ENCODE peak calls at places on chromosomes 6 and 20, in six cellular contexts. P is stimulated activated CD4-positive, alpha-beta T cell treated with anti-CD3 and anti-CD28 coated beads, Interleukin-15, amount 100 ng/mL, for 24 hours; Q is endodermal cell; I is NCI-H2081; Y is astrocyte of the spinal cord; K is T follicular helper cell. B is an unnamed sample.

GRCh38 chr6:93341900-93342613 is 77.3 kb downstream of the EPHA7 start:
- DNase-seq in P (no peak), Q (no peak), I (peak; percentile 81), Y (no peak), K (no peak), B (no peak)

GRCh38 chr6:168052291-168052891 is 26.6 kb downstream of the FRMD1 start:
- DNase-seq in P (no peak), Q (no peak), I (no peak), Y (no peak), K (no peak), B (no peak)

GRCh38 chr20:14775778-14776177 is 438.4 kb upstream of the FLRT3 start:
- DNase-seq in P (no peak), Q (no peak), I (no peak), Y (peak; percentile 29), K (no peak), B (no peak)

GRCh38 chr6:143782517-143782916 is 60.6 kb upstream of the LTV1 start:
- DNase-seq in P (no peak), Q (no peak), I (no peak), Y (peak; percentile 44), K (no peak), B (no peak)

GRCh38 chr6:21598662-21599061 is 5.1 kb downstream of the SOX4 start:
- DNase-seq in P (no peak), Q (no peak), I (no peak), Y (peak; percentile 16), K (no peak), B (no peak)

GRCh38 chr20:5033566-5033965 is 32.3 kb upstream of the SLC23A2 start:
- DNase-seq in P (no peak), Q (no peak), I (no peak), Y (peak; percentile 18), K (no peak), B (no peak)

GRCh38 chr20:57650266-57650665 is 30.0 kb upstream of the ZBP1 start:
- DNase-seq in P (no peak), Q (peak; percentile 44), I (no peak), Y (no peak), K (no peak), B (no peak)

GRCh38 chr6:29797966-29798365 is 29.7 kb upstream of the HLA-G start:
- DNase-seq in P (no peak), Q (no peak), I (no peak), Y (no peak), K (no peak), B (no peak)

GRCh38 chr6:52053038-52053704 is 34.2 kb downstream of the PKHD1 start:
- DNase-seq in P (no peak), Q (no peak), I (no peak), Y (no peak), K (no peak), B (no peak)